ENCODE peak calls at places on chromosomes 6 and 20, in four cellular contexts. H is HCT116, J is HepG2, P is K562. X is an unnamed sample.

GRCh38 chr6:35415065-35415880 is 36.9 kb upstream of the FANCE start:
- DNase-seq in H (no peak), P (peak; percentile 69), J (peak; percentile 99), X (peak; percentile 63)

GRCh38 chr6:98574991-98575390 is 259.4 kb upstream of the POU3F2 start:
- DNase-seq in H (no peak), P (no peak), J (peak; percentile 45), X (peak; percentile 70)

GRCh38 chr6:16585805-16586204 is 175.5 kb downstream of the ATXN1 start:
- DNase-seq in J (no peak), H (no peak), P (no peak), X (no peak)

GRCh38 chr6:11921017-11921438 is 91.1 kb upstream of the HIVEP1 start:
- DNase-seq in J (no peak), P (peak; percentile 50), H (peak; percentile 8), X (no peak)

GRCh38 chr20:25313608-25314007 is 65.7 kb downstream of the PYGB start:
- DNase-seq in J (no peak), H (no peak), P (no peak), X (no peak)

GRCh38 chr6:113672691-113673149 is 184.4 kb upstream of the MARCKS start:
- DNase-seq in H (no peak), J (peak; percentile 23), P (no peak), X (peak; percentile 69)

GRCh38 chr6:53985361-53985760 is 125.9 kb upstream of the MLIP start:
- DNase-seq in P (no peak), J (no peak), H (no peak), X (no peak)

GRCh38 chr6:42406296-42407280 is 45.1 kb downstream of the TRERF1 start:
- DNase-seq in H (no peak), J (no peak), P (no peak), X (no peak)

GRCh38 chr20:62352402-62353288 is 14.5 kb downstream of the LAMA5 start:
- DNase-seq in J (no peak), H (no peak), P (no peak), X (peak; percentile 92)

GRCh38 chr6:117448732-117449131 is 23.0 kb upstream of the ROS1 start:
- DNase-seq in P (no peak), J (no peak), H (no peak), X (no peak)

GRCh38 chr6:110622912-110623578 is 146.6 kb upstream of the SLC22A16 start:
- DNase-seq in P (no peak), J (no peak), H (no peak), X (no peak)

GRCh38 chr6:15561447-15562199 is 101.2 kb downstream of the DTNBP1 start:
- DNase-seq in H (no peak), P (no peak), J (no peak), X (no peak)

GRCh38 chr20:36506253-36506652 is 35.1 kb upstream of the MYL9 start:
- DNase-seq in P (no peak), J (peak; percentile 63), H (no peak), X (no peak)
- TF ChIP-seq CTCF in P (peak; percentile 50), J (peak; percentile 59), H (peak; percentile 63), X (peak; percentile 50)

GRCh38 chr20:4021905-4022304 is 6.5 kb upstream of the RNF24 start:
- DNase-seq in J (no peak), P (no peak), H (no peak), X (no peak)
- TF ChIP-seq ELF1 in J (no peak), P (no peak), H (no peak), X (no peak)

GRCh38 chr6:168441434-168442391 is 729 bp downstream of the SMOC2 start:
- DNase-seq in P (no peak), J (no peak), H (no peak), X (peak; percentile 57)
- TF ChIP-seq CTCF in P (no peak), J (no peak), H (no peak), X (no peak)

GRCh38 chr20:51354769-51355319 is 187.7 kb downstream of the NFATC2 start:
- DNase-seq in P (no peak), H (no peak), J (no peak), X (no peak)
- TF ChIP-seq ELF1 in P (no peak), H (no peak), J (no peak), X (no peak)

GRCh38 chr20:63795178-63795830 is 35.8 kb downstream of the ZBTB46 start:
- DNase-seq in J (no peak), H (no peak), P (no peak), X (no peak)

GRCh38 chr20:63790572-63791168 is 40.4 kb downstream of the ZBTB46 start:
- DNase-seq in J (no peak), P (no peak), H (no peak), X (no peak)

GRCh38 chr20:63792866-63793265 is 38.2 kb downstream of the ZBTB46 start:
- DNase-seq in H (no peak), J (no peak), P (no peak), X (no peak)

GRCh38 chr20:63791497-63792156 is 39.4 kb downstream of the ZBTB46 start:
- DNase-seq in J (no peak), H (no peak), P (no peak), X (no peak)

GRCh38 chr20:63794614-63795013 is 36.5 kb downstream of the ZBTB46 start:
- DNase-seq in J (no peak), H (no peak), P (no peak), X (no peak)
- TF ChIP-seq CTCF in J (no peak), H (no peak), P (no peak), X (no peak)

GRCh38 chr6:51842487-51843469 is 244.6 kb downstream of the PKHD1 start:
- DNase-seq in H (no peak), P (no peak), J (peak; percentile 12), X (no peak)
- TF ChIP-seq ELF1 in H (no peak), P (no peak), J (no peak), X (no peak)

GRCh38 chr6:34189806-34190503 is 44.1 kb upstream of the GRM4 start:
- DNase-seq in P (no peak), H (no peak), J (peak; percentile 41), X (no peak)
- TF ChIP-seq CTCF in P (peak; percentile 46), H (no peak), J (peak; percentile 61), X (no peak)

GRCh38 chr20:49344975-49345374 is 67.1 kb upstream of the ZNFX1 start:
- DNase-seq in P (no peak), J (no peak), H (no peak), X (peak; percentile 39)
- TF ChIP-seq ELF1 in P (no peak), J (no peak), H (no peak), X (peak; percentile 66)